ENCODE peak calls at places on chromosomes 13 and 19, in nine cellular contexts. One of them, this sample, is unnamed.
A peak's percentile ranks its signal among the peaks of the same experiment; 100 is the strongest.

GRCh38 chr13:112683581-112683980 is 6.3 kb upstream of the ATP11A start:
- DNase-seq in breast epithelium: no peak
- DNase-seq in ovary: no peak
- DNase-seq in SK-N-SH: no peak
- DNase-seq in neural progenitor cell: no peak
- DNase-seq in H9: no peak
- DNase-seq in body of pancreas: no peak
- DNase-seq in aorta: no peak
- DNase-seq in Peyer's patch: no peak
- DNase-seq in this sample: no peak

GRCh38 chr19:10552596-10553053 is 8.9 kb downstream of the ATG4D start:
- DNase-seq in body of pancreas: no peak
- DNase-seq in H9: peak; percentile 85
- DNase-seq in ovary: no peak
- DNase-seq in Peyer's patch: peak; percentile 77
- DNase-seq in neural progenitor cell: no peak
- DNase-seq in breast epithelium: no peak
- DNase-seq in aorta: no peak
- DNase-seq in SK-N-SH: peak; percentile 75
- DNase-seq in this sample: peak; percentile 35

GRCh38 chr19:19626516-19627441 is 1.2 kb downstream of the LPAR2 start:
- DNase-seq in body of pancreas: no peak
- DNase-seq in Peyer's patch: no peak
- DNase-seq in H9: no peak
- DNase-seq in SK-N-SH: no peak
- DNase-seq in ovary: peak; percentile 43
- DNase-seq in aorta: no peak
- DNase-seq in neural progenitor cell: peak; percentile 14
- DNase-seq in breast epithelium: no peak
- DNase-seq in this sample: no peak

GRCh38 chr19:33177417-33177976 is 16.6 kb upstream of the LRP3 start:
- DNase-seq in body of pancreas: peak; percentile 73
- DNase-seq in breast epithelium: no peak
- DNase-seq in aorta: no peak
- DNase-seq in H9: no peak
- DNase-seq in SK-N-SH: peak; percentile 77
- DNase-seq in neural progenitor cell: peak; percentile 79
- DNase-seq in ovary: no peak
- DNase-seq in Peyer's patch: no peak
- DNase-seq in this sample: peak; percentile 76

GRCh38 chr19:58097783-58098681 is at the start of gene ZSCAN18:
- DNase-seq in SK-N-SH: peak; percentile 99
- DNase-seq in ovary: peak; percentile 99
- DNase-seq in breast epithelium: peak; percentile 99
- DNase-seq in Peyer's patch: peak; percentile 95
- DNase-seq in neural progenitor cell: peak; percentile 100
- DNase-seq in H9: peak; percentile 99
- DNase-seq in aorta: peak; percentile 99
- DNase-seq in body of pancreas: peak; percentile 98
- DNase-seq in this sample: peak; percentile 99

GRCh38 chr13:32284927-32285632 is 30.1 kb downstream of the ZAR1L start:
- DNase-seq in ovary: no peak
- DNase-seq in SK-N-SH: no peak
- DNase-seq in aorta: no peak
- DNase-seq in Peyer's patch: no peak
- DNase-seq in breast epithelium: peak; percentile 77
- DNase-seq in neural progenitor cell: peak; percentile 44
- DNase-seq in body of pancreas: peak; percentile 27
- DNase-seq in H9: no peak
- DNase-seq in this sample: no peak

GRCh38 chr13:27020415-27020814 is 151.2 kb downstream of the USP12 start:
- DNase-seq in neural progenitor cell: no peak
- DNase-seq in aorta: no peak
- DNase-seq in H9: peak; percentile 14
- DNase-seq in body of pancreas: no peak
- DNase-seq in SK-N-SH: no peak
- DNase-seq in ovary: no peak
- DNase-seq in breast epithelium: no peak
- DNase-seq in Peyer's patch: no peak
- DNase-seq in this sample: no peak

GRCh38 chr13:97751477-97751876 is 202.0 kb upstream of the IPO5 start:
- DNase-seq in ovary: no peak
- DNase-seq in aorta: no peak
- DNase-seq in body of pancreas: no peak
- DNase-seq in breast epithelium: no peak
- DNase-seq in neural progenitor cell: no peak
- DNase-seq in Peyer's patch: no peak
- DNase-seq in SK-N-SH: no peak
- DNase-seq in H9: no peak
- DNase-seq in this sample: no peak

GRCh38 chr13:101988140-101988539 is 413.7 kb downstream of the FGF14 start:
- DNase-seq in breast epithelium: no peak
- DNase-seq in SK-N-SH: no peak
- DNase-seq in ovary: no peak
- DNase-seq in neural progenitor cell: peak; percentile 36
- DNase-seq in Peyer's patch: no peak
- DNase-seq in H9: no peak
- DNase-seq in aorta: no peak
- DNase-seq in body of pancreas: no peak
- DNase-seq in this sample: no peak

GRCh38 chr19:10086032-10086903 is at the start of gene SHFL:
- DNase-seq in aorta: peak; percentile 85
- DNase-seq in SK-N-SH: peak; percentile 95
- DNase-seq in body of pancreas: peak; percentile 74
- DNase-seq in Peyer's patch: peak; percentile 89
- DNase-seq in H9: peak; percentile 65
- DNase-seq in ovary: peak; percentile 87
- DNase-seq in neural progenitor cell: peak; percentile 77
- DNase-seq in breast epithelium: peak; percentile 65
- DNase-seq in this sample: peak; percentile 84

GRCh38 chr19:15199652-15200574 is 882 bp downstream of the NOTCH3 start:
- DNase-seq in neural progenitor cell: peak; percentile 95
- DNase-seq in breast epithelium: no peak
- DNase-seq in aorta: peak; percentile 74
- DNase-seq in body of pancreas: peak; percentile 37
- DNase-seq in H9: peak; percentile 81
- DNase-seq in Peyer's patch: no peak
- DNase-seq in ovary: peak; percentile 51
- DNase-seq in SK-N-SH: peak; percentile 91
- DNase-seq in this sample: no peak

GRCh38 chr13:33016414-33017409 is at the start of gene KL:
- DNase-seq in ovary: peak; percentile 37
- DNase-seq in body of pancreas: peak; percentile 9
- DNase-seq in SK-N-SH: peak; percentile 79
- DNase-seq in neural progenitor cell: peak; percentile 53
- DNase-seq in Peyer's patch: peak; percentile 65
- DNase-seq in H9: peak; percentile 54
- DNase-seq in breast epithelium: no peak
- DNase-seq in aorta: peak; percentile 59
- DNase-seq in this sample: peak; percentile 9

GRCh38 chr19:48547722-48548121 is 4.2 kb upstream of the SULT2B1 start:
- DNase-seq in body of pancreas: no peak
- DNase-seq in ovary: no peak
- DNase-seq in Peyer's patch: no peak
- DNase-seq in H9: no peak
- DNase-seq in neural progenitor cell: no peak
- DNase-seq in aorta: no peak
- DNase-seq in breast epithelium: no peak
- DNase-seq in SK-N-SH: no peak
- DNase-seq in this sample: no peak

DNA sequence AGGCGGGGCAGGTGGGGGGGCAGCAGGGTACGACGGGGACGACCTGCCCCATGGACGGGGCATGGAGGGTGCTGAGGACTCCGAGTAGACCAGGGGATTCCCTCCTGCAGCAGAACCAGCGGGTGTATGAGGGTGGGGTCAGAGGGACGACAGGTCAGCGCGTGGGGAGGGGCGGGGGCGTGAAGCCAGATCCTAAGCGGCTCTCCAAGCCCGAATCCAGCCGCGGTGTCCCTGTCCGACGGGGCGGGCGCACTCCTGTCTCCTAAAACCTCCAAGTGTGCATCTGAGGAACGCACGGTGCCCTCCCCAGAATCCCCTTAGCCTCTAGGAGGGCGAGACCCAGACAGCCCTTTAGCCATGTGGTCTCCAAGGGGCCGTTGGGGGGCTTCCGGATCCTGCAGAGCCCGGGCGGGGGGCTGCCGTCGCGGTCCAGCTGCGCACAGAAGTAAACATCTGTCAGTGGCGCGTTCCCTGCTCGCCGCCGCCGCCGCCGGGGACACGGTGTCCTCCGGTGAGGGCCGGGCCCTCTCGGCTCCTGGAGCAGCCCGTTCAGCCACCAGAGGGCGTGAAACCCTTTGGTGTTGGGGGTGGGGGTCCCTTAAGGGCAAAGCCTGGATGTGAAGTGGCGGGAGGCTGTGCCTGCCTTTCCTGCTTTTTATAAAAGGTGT is 732 bp downstream of the NRTN start:
- DNase-seq in H9: peak; percentile 90
- DNase-seq in body of pancreas: peak; percentile 87
- DNase-seq in aorta: peak; percentile 41
- DNase-seq in neural progenitor cell: peak; percentile 97
- DNase-seq in ovary: peak; percentile 63
- DNase-seq in breast epithelium: peak; percentile 55
- DNase-seq in Peyer's patch: peak; percentile 89
- DNase-seq in SK-N-SH: peak; percentile 91
- DNase-seq in this sample: peak; percentile 60
- H3K4me1 ChIP-seq in H9: no peaks in the 10 kb centered on the region
- H3K4me1 ChIP-seq in body of pancreas: peaks cover 42% of the 10 kb centered on the region
- H3K4me1 ChIP-seq in aorta: no peaks in the 10 kb centered on the region
- H3K4me1 ChIP-seq in neural progenitor cell: peaks cover 10% of the 10 kb centered on the region
- H3K4me1 ChIP-seq in ovary: peaks cover 2% of the 10 kb centered on the region
- H3K4me1 ChIP-seq in breast epithelium: no peaks in the 10 kb centered on the region
- H3K4me1 ChIP-seq in Peyer's patch: peaks cover 13% of the 10 kb centered on the region
- H3K4me1 ChIP-seq in SK-N-SH: peaks cover 19% of the 10 kb centered on the region
- H3K4me1 ChIP-seq in this sample: peaks cover 20% of the 10 kb centered on the region

GRCh38 chr19:27765397-27765796 is 1447.6 kb downstream of the UQCRFS1 start:
- DNase-seq in neural progenitor cell: no peak
- DNase-seq in breast epithelium: no peak
- DNase-seq in H9: peak; percentile 4
- DNase-seq in aorta: no peak
- DNase-seq in body of pancreas: no peak
- DNase-seq in Peyer's patch: no peak
- DNase-seq in SK-N-SH: no peak
- DNase-seq in ovary: no peak
- DNase-seq in this sample: no peak

GRCh38 chr19:27765912-27766725 is 1446.8 kb downstream of the UQCRFS1 start:
- DNase-seq in ovary: no peak
- DNase-seq in body of pancreas: no peak
- DNase-seq in Peyer's patch: no peak
- DNase-seq in aorta: no peak
- DNase-seq in H9: no peak
- DNase-seq in SK-N-SH: no peak
- DNase-seq in neural progenitor cell: no peak
- DNase-seq in breast epithelium: no peak
- DNase-seq in this sample: no peak

GRCh38 chr19:27764186-27764804 is 1448.7 kb downstream of the UQCRFS1 start:
- DNase-seq in aorta: no peak
- DNase-seq in Peyer's patch: no peak
- DNase-seq in SK-N-SH: no peak
- DNase-seq in ovary: no peak
- DNase-seq in neural progenitor cell: no peak
- DNase-seq in breast epithelium: no peak
- DNase-seq in H9: no peak
- DNase-seq in body of pancreas: no peak
- DNase-seq in this sample: no peak

GRCh38 chr19:27759896-27760295 is 1453.1 kb downstream of the UQCRFS1 start:
- DNase-seq in H9: no peak
- DNase-seq in aorta: no peak
- DNase-seq in SK-N-SH: no peak
- DNase-seq in Peyer's patch: no peak
- DNase-seq in body of pancreas: no peak
- DNase-seq in ovary: no peak
- DNase-seq in neural progenitor cell: no peak
- DNase-seq in breast epithelium: no peak
- DNase-seq in this sample: no peak

DNA sequence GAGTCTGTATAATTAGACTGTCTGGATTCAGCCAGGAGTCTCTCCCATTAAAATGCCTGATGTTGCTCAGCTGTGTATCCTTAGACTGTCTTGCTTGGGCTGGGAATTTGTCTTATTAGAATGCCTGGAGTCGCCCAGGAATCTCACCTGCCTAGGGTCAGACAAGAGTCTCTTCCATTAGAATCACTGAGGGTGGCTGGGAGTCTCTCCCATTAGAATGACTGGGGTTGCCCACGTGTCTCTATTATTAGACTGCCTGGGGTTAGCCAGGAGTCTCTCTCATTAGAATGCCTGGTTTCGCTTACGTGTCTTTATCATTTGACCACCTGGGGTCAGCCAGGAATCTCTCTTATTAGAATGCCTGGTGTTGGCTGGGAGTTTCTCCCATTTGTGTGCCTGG is 1450.0 kb downstream of the UQCRFS1 start:
- DNase-seq in breast epithelium: no peak
- DNase-seq in Peyer's patch: no peak
- DNase-seq in H9: no peak
- DNase-seq in neural progenitor cell: no peak
- DNase-seq in body of pancreas: no peak
- DNase-seq in SK-N-SH: no peak
- DNase-seq in ovary: no peak
- DNase-seq in aorta: no peak
- DNase-seq in this sample: no peak
- H3K9me3 ChIP-seq in breast epithelium: peaks cover 51% of the 10 kb centered on the region
- H3K9me3 ChIP-seq in Peyer's patch: peaks cover 41% of the 10 kb centered on the region
- H3K9me3 ChIP-seq in H9: no peaks in the 10 kb centered on the region
- H3K9me3 ChIP-seq in neural progenitor cell: no peaks in the 10 kb centered on the region
- H3K9me3 ChIP-seq in body of pancreas: no peaks in the 10 kb centered on the region
- H3K9me3 ChIP-seq in SK-N-SH: no peaks in the 10 kb centered on the region
- H3K9me3 ChIP-seq in ovary: no peaks in the 10 kb centered on the region
- H3K9me3 ChIP-seq in aorta: peaks cover 39% of the 10 kb centered on the region
- H3K9me3 ChIP-seq in this sample: peaks cover 7% of the 10 kb centered on the region

GRCh38 chr13:110387451-110388140 is 80.5 kb downstream of the COL4A2 start:
- DNase-seq in breast epithelium: peak; percentile 64
- DNase-seq in H9: peak; percentile 73
- DNase-seq in ovary: peak; percentile 79
- DNase-seq in aorta: peak; percentile 85
- DNase-seq in neural progenitor cell: peak; percentile 48
- DNase-seq in body of pancreas: no peak
- DNase-seq in SK-N-SH: no peak
- DNase-seq in Peyer's patch: no peak
- DNase-seq in this sample: no peak
- H3K4me1 ChIP-seq in breast epithelium: no peaks in the 10 kb centered on the region
- H3K4me1 ChIP-seq in H9: peaks cover 11% of the 10 kb centered on the region
- H3K4me1 ChIP-seq in ovary: peaks cover 4% of the 10 kb centered on the region
- H3K4me1 ChIP-seq in aorta: peaks cover 2% of the 10 kb centered on the region
- H3K4me1 ChIP-seq in neural progenitor cell: no peaks in the 10 kb centered on the region
- H3K4me1 ChIP-seq in body of pancreas: no peaks in the 10 kb centered on the region
- H3K4me1 ChIP-seq in SK-N-SH: peaks cover 22% of the 10 kb centered on the region
- H3K4me1 ChIP-seq in Peyer's patch: no peaks in the 10 kb centered on the region
- H3K4me1 ChIP-seq in this sample: no peaks in the 10 kb centered on the region

DNA sequence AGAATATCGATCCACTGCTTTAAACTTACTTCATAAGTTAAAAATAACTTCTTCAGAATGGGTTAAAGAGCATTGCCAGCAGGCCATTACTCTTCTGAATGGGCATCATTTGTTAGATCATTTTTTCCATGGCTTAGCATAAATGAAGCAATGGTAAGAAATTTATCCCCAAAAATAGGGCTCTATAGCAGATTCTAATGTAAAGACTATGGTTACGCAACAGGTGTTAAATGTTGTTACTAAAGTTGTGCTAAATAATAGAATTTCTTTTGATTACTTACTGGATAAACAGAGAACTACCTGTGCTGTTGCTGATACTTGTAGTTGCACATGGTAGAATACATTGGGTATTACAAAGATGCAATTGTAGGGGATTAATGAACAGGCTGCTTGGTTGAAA is 15.9 kb upstream of the ZNF98 start:
- DNase-seq in SK-N-SH: no peak
- DNase-seq in body of pancreas: no peak
- DNase-seq in Peyer's patch: no peak
- DNase-seq in aorta: no peak
- DNase-seq in breast epithelium: no peak
- DNase-seq in ovary: no peak
- DNase-seq in H9: no peak
- DNase-seq in neural progenitor cell: no peak
- DNase-seq in this sample: no peak
- H3K9me3 ChIP-seq in SK-N-SH: peaks cover 4% of the 10 kb centered on the region
- H3K9me3 ChIP-seq in body of pancreas: no peaks in the 10 kb centered on the region
- H3K9me3 ChIP-seq in Peyer's patch: peaks cover 9% of the 10 kb centered on the region
- H3K9me3 ChIP-seq in aorta: peaks cover 8% of the 10 kb centered on the region
- H3K9me3 ChIP-seq in breast epithelium: peaks cover 92% of the 10 kb centered on the region
- H3K9me3 ChIP-seq in ovary: peaks cover 5% of the 10 kb centered on the region
- H3K9me3 ChIP-seq in H9: peaks cover 48% of the 10 kb centered on the region
- H3K9me3 ChIP-seq in neural progenitor cell: peaks cover 29% of the 10 kb centered on the region
- H3K9me3 ChIP-seq in this sample: no peaks in the 10 kb centered on the region

This sample was measured in naive thymus-derived CD4-positive, alpha-beta T cell.